ENCODE peak calls at places on chromosomes 12 and 14, in four cellular contexts. R, F, K and N are unnamed samples. For H3K4me1, the result is how much of the 10 kb centered on the place peaks cover.

GRCh38 chr12:52915637-52916036 is 10.8 kb upstream of the KRT8 start:
- DNase-seq in F (no peak), K (no peak), R (no peak), N (no peak)

GRCh38 chr12:128388461-128388921 is 121.5 kb downstream of the TMEM132C start:
- DNase-seq in K (no peak), R (no peak), F (no peak), N (no peak)

GRCh38 chr14:105092912-105093425 is 27.7 kb upstream of the GPR132 start:
- DNase-seq in R (peak), F (peak), K (peak), N (no peak)

GRCh38 chr12:50780016-50780415 is 16.1 kb downstream of the ATF1 start:
- DNase-seq in K (no peak), F (no peak), R (no peak), N (no peak)

GRCh38 chr12:57094194-57095160 is 5.6 kb downstream of the NAB2 start:
- DNase-seq in R (no peak), K (no peak), F (no peak), N (no peak)

GRCh38 chr14:91103116-91103515 is 10.8 kb upstream of the DGLUCY start:
- DNase-seq in R (no peak), F (no peak), K (no peak), N (no peak)

GRCh38 chr12:65157091-65157490 is 12.3 kb upstream of the LEMD3 start:
- DNase-seq in K (no peak), R (no peak), F (no peak), N (no peak)

GRCh38 chr12:113271853-113272561 is 50.7 kb downstream of the TPCN1 start:
- DNase-seq in R (peak), F (peak), K (no peak), N (peak)

GRCh38 chr12:76680940-76681339 is 83.0 kb upstream of the ZDHHC17 start:
- DNase-seq in K (no peak), F (no peak), R (no peak), N (no peak)

GRCh38 chr12:92398565-92399309 is 253.1 kb upstream of the BTG1 start:
- DNase-seq in K (no peak), F (no peak), R (no peak), N (no peak)

GRCh38 chr14:57352771-57353170 is 37.6 kb upstream of the NAA30 start:
- DNase-seq in K (no peak), R (no peak), F (no peak), N (no peak)

GRCh38 chr12:49903700-49904423 is at the start of gene FAIM2:
- DNase-seq in R (peak), K (no peak), F (peak), N (peak)

GRCh38 chr12:57983150-57983857 is 41.9 kb downstream of the ATP23 start:
- DNase-seq in K (no peak), F (no peak), R (no peak), N (peak)

GRCh38 chr12:106193404-106194215 is 54.2 kb downstream of the CKAP4 start:
- DNase-seq in R (no peak), K (no peak), F (no peak), N (no peak)

GRCh38 chr12:2126676-2127406 is 74.1 kb downstream of the CACNA1C start:
- DNase-seq in R (peak), F (no peak), K (no peak), N (no peak)

GRCh38 chr14:42149609-42150261 is 543.1 kb downstream of the LRFN5 start:
- DNase-seq in F (no peak), K (no peak), R (no peak), N (no peak)

GRCh38 chr12:91043408-91043807 is 14.4 kb downstream of the KERA start:
- DNase-seq in K (no peak), R (no peak), F (no peak), N (no peak)

GRCh38 chr12:124679533-124680371 is 112.3 kb upstream of the NCOR2 start:
- DNase-seq in K (no peak), R (peak), F (no peak), N (no peak)

GRCh38 chr12:52805739-52806138 is 8.2 kb downstream of the KRT4 start:
- DNase-seq in R (no peak), K (no peak), F (no peak), N (no peak)

GRCh38 chr12:43104524-43104923 is 447.5 kb downstream of the ADAMTS20 start:
- DNase-seq in F (no peak), K (no peak), R (no peak), N (no peak)

GRCh38 chr14:80776657-80777056 is 164.9 kb downstream of the CEP128 start:
- DNase-seq in K (no peak), F (no peak), R (no peak), N (no peak)

GRCh38 chr12:120735181-120735580 is 9.6 kb downstream of the ACADS start:
- DNase-seq in K (no peak), R (no peak), F (no peak), N (no peak)

GRCh38 chr12:25743679-25744078 is 190.6 kb upstream of the LMNTD1 start:
- DNase-seq in K (no peak), F (no peak), R (no peak), N (no peak)

GRCh38 chr14:37197421-37198272 is at the start of gene MIPOL1:
- DNase-seq in R (peak), F (peak), K (peak), N (peak)

GRCh38 chr12:103499571-103499970 is 3.8 kb upstream of the C12orf42 start:
- DNase-seq in K (no peak), R (no peak), F (no peak), N (no peak)

GRCh38 chr14:52185178-52185577 is 82.3 kb upstream of the PTGDR start:
- DNase-seq in F (no peak), K (no peak), R (no peak), N (no peak)

GRCh38 chr12:32502693-32503510 is 103.5 kb downstream of the FGD4 start:
- DNase-seq in K (no peak), F (no peak), R (no peak), N (no peak)

GRCh38 chr14:58455593-58456265 is 28.2 kb downstream of the KIAA0586 start:
- DNase-seq in F (no peak), R (no peak), K (peak), N (no peak)

GRCh38 chr14:60965402-60965801 is 15.5 kb downstream of the TRMT5 start:
- DNase-seq in R (no peak), K (no peak), F (no peak), N (no peak)

GRCh38 chr12:101654442-101654841 is 43.0 kb upstream of the CHPT1 start:
- DNase-seq in F (no peak), R (no peak), K (no peak), N (no peak)

GRCh38 chr14:21428930-21429329 is 27.0 kb downstream of the CHD8 start:
- DNase-seq in K (no peak), R (no peak), F (no peak), N (no peak)

GRCh38 chr14:42023452-42023851 is 416.8 kb downstream of the LRFN5 start:
- DNase-seq in F (no peak), R (no peak), K (no peak), N (no peak)

GRCh38 chr14:100981808-100982207 is 78.3 kb upstream of the RTL1 start:
- DNase-seq in R (no peak), F (no peak), K (no peak), N (no peak)

GRCh38 chr14:68408680-68409079 is 384.2 kb downstream of the ZFP36L1 start:
- DNase-seq in F (no peak), K (no peak), R (no peak), N (no peak)

GRCh38 chr14:68416156-68416555 is 376.7 kb downstream of the ZFP36L1 start:
- DNase-seq in F (no peak), K (no peak), R (no peak), N (no peak)

GRCh38 chr14:68417007-68417659 is 375.7 kb downstream of the ZFP36L1 start:
- DNase-seq in R (no peak), F (no peak), K (no peak), N (no peak)

GRCh38 chr14:68409355-68409754 is 383.5 kb downstream of the ZFP36L1 start:
- DNase-seq in F (no peak), K (no peak), R (no peak), N (no peak)

GRCh38 chr14:68412505-68413496 is 380.1 kb downstream of the ZFP36L1 start:
- DNase-seq in K (peak), F (no peak), R (no peak), N (no peak)
- H3K4me1 ChIP-seq in K (under half), F (under half), R (under half), N (under half)

GRCh38 chr12:79326225-79326624 is 364.5 kb downstream of the PAWR start:
- DNase-seq in K (no peak), F (no peak), R (no peak), N (no peak)
- H3K4me3 ChIP-seq in K (no peak), F (no peak), R (no peak), N (no peak)

GRCh38 chr12:31207799-31208465 is 118.0 kb downstream of the SINHCAF start:
- DNase-seq in F (no peak), R (no peak), K (no peak), N (no peak)
- H3K4me1 ChIP-seq in F (under half), R (under half), K (under half), N (under half)

DNA sequence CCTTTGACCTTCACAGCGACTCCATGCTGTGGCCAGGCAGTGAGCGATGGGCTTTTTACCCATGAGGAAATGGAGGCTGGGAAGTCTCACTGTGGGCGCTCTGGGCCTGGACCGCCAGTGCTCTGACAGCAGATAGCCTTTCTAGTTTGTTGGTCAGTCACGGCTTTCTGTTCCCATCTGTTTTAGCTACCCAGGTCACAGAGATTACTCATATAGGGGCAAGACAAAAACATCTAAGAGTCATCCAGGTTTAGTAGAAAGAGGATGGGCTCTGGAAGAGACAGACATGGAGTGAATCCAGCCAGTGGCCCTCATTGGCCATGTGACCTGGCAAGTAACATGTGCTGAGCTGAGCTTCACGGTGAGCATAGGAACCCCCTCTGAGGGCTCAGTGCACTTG is 68.6 kb downstream of the MARK3 start:
- DNase-seq in R (no peak), F (no peak), K (no peak), N (no peak)
- H3K4me3 ChIP-seq in R (no peak), F (no peak), K (no peak), N (no peak)

DNA sequence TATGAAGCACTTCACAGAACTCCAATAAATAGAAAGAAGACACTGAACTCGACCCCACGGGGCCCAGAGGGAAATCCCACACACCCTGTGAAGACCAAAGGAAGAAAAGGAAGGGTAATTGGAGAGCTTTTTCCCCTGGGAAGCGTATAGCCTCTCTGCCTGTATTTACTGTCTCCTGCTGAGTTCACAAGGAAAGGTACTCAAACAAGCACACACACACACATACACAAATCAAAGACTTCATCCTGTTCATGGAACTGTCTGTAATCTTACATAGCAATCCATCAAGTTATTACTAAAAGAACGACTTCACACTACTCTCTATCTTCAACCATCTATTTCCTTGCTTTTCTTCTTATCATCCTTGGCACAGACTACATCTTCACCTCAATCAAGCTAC is 15.2 kb downstream of the FOXN3 start:
- DNase-seq in K (no peak), R (no peak), F (no peak), N (no peak)
- H3K4me1 ChIP-seq in K (under half), R (half or more), F (half or more), N (under half)